ENCODE peak calls at places on chromosomes 6 and 20, in five cellular contexts. One of them, this sample, is unnamed.

GRCh38 chr20:22268675-22269074 is 315.7 kb downstream of the FOXA2 start:
- DNase-seq in stomach: no peak
- DNase-seq in transverse colon: no peak
- DNase-seq in breast epithelium: no peak
- DNase-seq in HCT116: no peak
- DNase-seq in this sample: no peak

GRCh38 chr6:147675281-147675680 is 166.8 kb downstream of the SAMD5 start:
- DNase-seq in stomach: no peak
- DNase-seq in transverse colon: no peak
- DNase-seq in breast epithelium: no peak
- DNase-seq in HCT116: no peak
- DNase-seq in this sample: no peak

GRCh38 chr20:46348972-46349741 is 40.9 kb upstream of the CDH22 start:
- DNase-seq in stomach: peak; percentile 69
- DNase-seq in transverse colon: peak; percentile 43
- DNase-seq in breast epithelium: no peak
- DNase-seq in HCT116: peak; percentile 13
- DNase-seq in this sample: peak; percentile 57

GRCh38 chr6:84853901-84854300 is 89.5 kb upstream of the TBX18 start:
- DNase-seq in stomach: no peak
- DNase-seq in transverse colon: no peak
- DNase-seq in breast epithelium: no peak
- DNase-seq in HCT116: no peak
- DNase-seq in this sample: no peak

GRCh38 chr6:26329763-26330511 is 35.1 kb upstream of the BTN3A2 start:
- DNase-seq in stomach: no peak
- DNase-seq in transverse colon: peak; percentile 34
- DNase-seq in breast epithelium: no peak
- DNase-seq in HCT116: no peak
- DNase-seq in this sample: no peak

GRCh38 chr20:44583179-44583578 is 800 bp downstream of the PKIG start:
- DNase-seq in stomach: no peak
- DNase-seq in transverse colon: no peak
- DNase-seq in breast epithelium: no peak
- DNase-seq in HCT116: no peak
- DNase-seq in this sample: no peak

GRCh38 chr6:3348821-3349220 is 90.1 kb downstream of the PSMG4 start:
- DNase-seq in stomach: no peak
- DNase-seq in transverse colon: no peak
- DNase-seq in breast epithelium: no peak
- DNase-seq in HCT116: no peak
- DNase-seq in this sample: no peak

GRCh38 chr6:978937-979685 is 286.2 kb upstream of the EXOC2 start:
- DNase-seq in stomach: no peak
- DNase-seq in transverse colon: no peak
- DNase-seq in breast epithelium: no peak
- DNase-seq in HCT116: no peak
- DNase-seq in this sample: no peak

GRCh38 chr6:39819226-39819625 is 27.1 kb downstream of the DAAM2 start:
- DNase-seq in stomach: no peak
- DNase-seq in transverse colon: no peak
- DNase-seq in breast epithelium: no peak
- DNase-seq in HCT116: no peak
- DNase-seq in this sample: no peak

GRCh38 chr6:39818695-39819094 is 26.5 kb downstream of the DAAM2 start:
- DNase-seq in stomach: no peak
- DNase-seq in transverse colon: no peak
- DNase-seq in breast epithelium: no peak
- DNase-seq in HCT116: no peak
- DNase-seq in this sample: no peak

GRCh38 chr6:39814236-39814635 is 22.1 kb downstream of the DAAM2 start:
- DNase-seq in stomach: no peak
- DNase-seq in transverse colon: no peak
- DNase-seq in breast epithelium: no peak
- DNase-seq in HCT116: no peak
- DNase-seq in this sample: no peak

GRCh38 chr6:39815356-39815755 is 23.2 kb downstream of the DAAM2 start:
- DNase-seq in stomach: no peak
- DNase-seq in transverse colon: no peak
- DNase-seq in breast epithelium: no peak
- DNase-seq in HCT116: no peak
- DNase-seq in this sample: no peak

DNA sequence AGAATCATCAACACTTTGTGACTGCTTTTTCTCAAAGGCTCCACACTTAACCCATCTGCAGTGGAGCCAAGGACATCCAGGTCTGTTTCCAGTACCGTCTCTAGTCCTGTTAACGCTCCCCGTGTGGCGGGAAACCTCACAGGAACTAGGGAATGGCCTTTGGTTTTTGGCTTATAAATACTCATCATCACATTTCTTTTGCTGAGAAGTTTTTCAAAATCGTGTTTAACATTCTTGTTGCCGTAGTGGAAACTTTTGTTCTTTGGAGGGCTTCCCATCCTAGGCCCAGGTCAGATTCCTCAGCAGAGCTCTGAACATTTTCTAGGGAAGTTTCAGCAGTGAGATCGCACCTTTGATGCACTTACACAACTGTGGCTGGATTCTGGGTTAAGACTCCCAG is 24.6 kb downstream of the DAAM2 start:
- DNase-seq in stomach: no peak
- DNase-seq in transverse colon: no peak
- DNase-seq in breast epithelium: no peak
- DNase-seq in HCT116: no peak
- DNase-seq in this sample: no peak
- TF ChIP-seq POLR2AphosphoS5 in stomach: peak; percentile 23
- TF ChIP-seq POLR2AphosphoS5 in transverse colon: peak; percentile 29
- TF ChIP-seq POLR2AphosphoS5 in breast epithelium: no peak
- TF ChIP-seq POLR2AphosphoS5 in HCT116: no peak
- TF ChIP-seq POLR2AphosphoS5 in this sample: no peak

DNA sequence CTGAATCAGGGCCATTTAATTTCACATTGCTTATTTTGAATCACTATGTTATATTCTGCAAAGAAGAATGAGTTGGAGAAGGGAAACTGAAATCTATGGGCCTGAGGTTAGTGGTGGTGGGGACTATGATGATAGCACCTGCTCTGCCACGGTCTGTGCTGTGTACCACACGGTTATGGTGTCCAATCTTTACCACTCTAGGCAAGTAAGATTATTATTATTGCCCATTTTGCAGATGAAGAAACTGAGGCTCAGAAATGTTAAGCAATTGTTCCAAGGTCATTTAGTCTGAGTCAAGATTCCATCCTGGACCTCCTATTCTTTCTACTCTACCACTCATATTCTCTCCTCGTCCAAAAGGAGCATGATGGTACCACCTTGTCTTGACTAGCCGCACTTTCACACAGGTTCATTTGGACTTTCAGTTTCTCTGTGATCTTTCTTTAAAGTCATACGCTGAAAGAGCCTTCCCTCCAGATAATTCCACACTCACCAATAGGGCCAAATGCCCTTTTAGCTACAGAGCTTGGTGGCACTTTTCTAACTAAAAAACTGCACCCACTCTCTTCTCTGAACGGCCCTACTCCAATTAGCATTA is 56.2 kb downstream of the GFOD1 start:
- DNase-seq in stomach: no peak
- DNase-seq in transverse colon: no peak
- DNase-seq in breast epithelium: no peak
- DNase-seq in HCT116: no peak
- DNase-seq in this sample: no peak
- H3K4me3 ChIP-seq in stomach: no peak overlapping the region
- H3K4me3 ChIP-seq in transverse colon: no peak overlapping the region
- H3K4me3 ChIP-seq in breast epithelium: no peak overlapping the region
- H3K4me3 ChIP-seq in HCT116: no peak overlapping the region
- H3K4me3 ChIP-seq in this sample: no peak overlapping the region

GRCh38 chr6:87472525-87473418 is at the start of gene SLC35A1:
- DNase-seq in stomach: peak; percentile 86
- DNase-seq in transverse colon: peak; percentile 89
- DNase-seq in breast epithelium: peak; percentile 83
- DNase-seq in HCT116: peak; percentile 74
- DNase-seq in this sample: peak; percentile 82
- TF ChIP-seq POLR2A in stomach: no peak
- TF ChIP-seq POLR2A in transverse colon: peak; percentile 87
- TF ChIP-seq POLR2A in breast epithelium: peak; percentile 14
- TF ChIP-seq POLR2A in HCT116: no peak
- TF ChIP-seq POLR2A in this sample: peak; percentile 78

DNA sequence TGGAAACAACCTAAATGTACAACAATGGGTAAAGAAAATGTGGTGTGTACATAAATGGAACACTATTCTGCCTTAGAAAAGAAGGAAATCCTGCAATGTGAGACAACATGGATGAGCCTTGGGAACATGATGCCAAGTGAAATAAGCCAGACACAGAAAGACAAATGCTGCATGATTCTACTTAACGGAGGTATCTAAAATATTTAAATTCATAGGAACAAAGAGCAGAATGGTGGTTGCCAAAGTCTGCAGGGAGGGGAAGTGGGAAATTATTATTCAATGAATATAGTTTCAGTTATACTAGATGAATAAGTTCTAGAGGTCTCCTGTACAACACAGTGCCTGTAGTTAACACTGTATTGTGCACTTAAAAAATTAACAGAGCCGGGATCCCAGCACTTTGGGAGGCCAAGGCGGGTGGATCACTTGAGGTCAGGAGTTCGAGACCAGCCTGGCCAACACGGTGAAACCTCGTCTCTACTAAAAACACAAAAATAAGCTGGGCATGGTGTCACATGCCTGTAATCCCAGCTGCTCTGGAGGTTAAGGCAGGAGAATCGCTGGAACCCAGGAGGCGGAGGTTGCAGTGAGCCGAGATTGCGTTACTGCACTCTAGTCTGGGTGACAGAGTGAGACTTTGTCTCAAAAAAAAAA is 71.4 kb upstream of the SNX9 start:
- DNase-seq in stomach: no peak
- DNase-seq in transverse colon: no peak
- DNase-seq in breast epithelium: no peak
- DNase-seq in HCT116: no peak
- DNase-seq in this sample: no peak
- TF ChIP-seq POLR2AphosphoS5 in stomach: no peak
- TF ChIP-seq POLR2AphosphoS5 in transverse colon: no peak
- TF ChIP-seq POLR2AphosphoS5 in breast epithelium: no peak
- TF ChIP-seq POLR2AphosphoS5 in HCT116: no peak
- TF ChIP-seq POLR2AphosphoS5 in this sample: no peak

GRCh38 chr6:135854799-135855198 is 3.3 kb downstream of the PDE7B start:
- DNase-seq in stomach: no peak
- DNase-seq in transverse colon: no peak
- DNase-seq in breast epithelium: no peak
- DNase-seq in HCT116: no peak
- DNase-seq in this sample: no peak
- H3K4me3 ChIP-seq in stomach: no peak overlapping the region
- H3K4me3 ChIP-seq in transverse colon: no peak overlapping the region
- H3K4me3 ChIP-seq in breast epithelium: peak overlapping the region; percentile 17
- H3K4me3 ChIP-seq in HCT116: no peak overlapping the region
- H3K4me3 ChIP-seq in this sample: no peak overlapping the region

GRCh38 chr6:160043784-160044183 is 74.9 kb downstream of the IGF2R start:
- DNase-seq in stomach: no peak
- DNase-seq in transverse colon: no peak
- DNase-seq in breast epithelium: no peak
- DNase-seq in HCT116: no peak
- DNase-seq in this sample: no peak
- TF ChIP-seq POLR2A in stomach: no peak
- TF ChIP-seq POLR2A in transverse colon: no peak
- TF ChIP-seq POLR2A in breast epithelium: no peak
- TF ChIP-seq POLR2A in HCT116: no peak
- TF ChIP-seq POLR2A in this sample: no peak

DNA sequence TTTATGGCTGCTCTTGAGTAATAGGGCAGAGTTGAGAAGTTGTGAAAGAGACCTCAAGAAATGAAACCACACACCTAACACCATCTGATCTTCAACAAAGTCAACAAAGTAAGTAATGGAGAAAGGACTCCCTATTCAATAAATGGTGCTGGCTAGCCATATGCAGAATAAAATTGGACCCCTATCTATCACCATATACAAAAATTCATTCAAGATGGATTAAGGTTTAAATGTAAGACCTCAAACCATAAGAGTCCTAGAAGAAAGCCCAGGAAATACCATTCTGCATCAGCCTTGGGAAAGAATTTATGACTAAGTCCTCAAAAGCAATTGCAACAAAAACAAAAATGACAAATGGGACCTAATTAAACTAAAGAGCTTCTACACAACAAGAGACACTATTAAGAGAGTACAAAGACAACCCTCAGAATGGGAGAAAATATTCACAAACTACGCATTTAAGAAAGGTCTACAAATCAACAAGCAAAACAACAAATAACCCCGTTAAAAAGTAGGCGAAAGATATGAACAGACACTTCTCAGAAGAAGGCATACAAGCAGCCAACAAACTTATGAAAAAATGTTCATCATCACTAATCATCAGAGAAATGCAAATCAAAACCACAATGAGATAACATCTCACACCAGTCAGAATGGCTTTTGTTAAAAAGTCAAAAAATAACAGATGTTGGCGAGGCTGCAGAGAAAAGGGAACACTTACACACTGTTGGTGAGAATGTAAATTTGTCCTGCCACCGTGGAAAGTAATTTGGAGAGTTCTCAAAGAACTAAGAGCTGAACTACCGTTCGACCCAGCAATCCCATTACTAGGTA is 4.0 kb downstream of the MAP3K5 start:
- DNase-seq in stomach: no peak
- DNase-seq in transverse colon: no peak
- DNase-seq in breast epithelium: no peak
- DNase-seq in HCT116: no peak
- DNase-seq in this sample: no peak
- TF ChIP-seq POLR2AphosphoS5 in stomach: peak; percentile 66
- TF ChIP-seq POLR2AphosphoS5 in transverse colon: no peak
- TF ChIP-seq POLR2AphosphoS5 in breast epithelium: no peak
- TF ChIP-seq POLR2AphosphoS5 in HCT116: no peak
- TF ChIP-seq POLR2AphosphoS5 in this sample: no peak

GRCh38 chr6:52808660-52809059 is 5.0 kb upstream of the GSTA1 start:
- DNase-seq in stomach: no peak
- DNase-seq in transverse colon: no peak
- DNase-seq in breast epithelium: no peak
- DNase-seq in HCT116: no peak
- DNase-seq in this sample: no peak

GRCh38 chr6:52801188-52801841 is 2.3 kb downstream of the GSTA1 start:
- DNase-seq in stomach: no peak
- DNase-seq in transverse colon: no peak
- DNase-seq in breast epithelium: no peak
- DNase-seq in HCT116: no peak
- DNase-seq in this sample: no peak

GRCh38 chr6:52802806-52803205 is 810 bp downstream of the GSTA1 start:
- DNase-seq in stomach: no peak
- DNase-seq in transverse colon: no peak
- DNase-seq in breast epithelium: no peak
- DNase-seq in HCT116: no peak
- DNase-seq in this sample: no peak
- H3K4me3 ChIP-seq in stomach: no peak overlapping the region
- H3K4me3 ChIP-seq in transverse colon: no peak overlapping the region
- H3K4me3 ChIP-seq in breast epithelium: no peak overlapping the region
- H3K4me3 ChIP-seq in HCT116: no peak overlapping the region
- H3K4me3 ChIP-seq in this sample: no peak overlapping the region

This sample was measured in prostate gland.